ENCODE peak calls at places on chromosomes 2 and 18, in five cellular contexts. One of them, this sample, is unnamed.
A peak's percentile ranks its signal among the peaks of the same experiment; 100 is the strongest.

GRCh38 chr18:36544036-36544725 is 246.7 kb downstream of the FHOD3 start:
- DNase-seq in lung: no peak
- DNase-seq in neural crest cell: no peak
- DNase-seq in fibroblast of lung: no peak
- DNase-seq in kidney: peak; percentile 91
- DNase-seq in this sample: peak; percentile 89

GRCh38 chr2:20599001-20599600 is 51.8 kb downstream of the HS1BP3 start:
- DNase-seq in lung: no peak
- DNase-seq in neural crest cell: no peak
- DNase-seq in fibroblast of lung: no peak
- DNase-seq in kidney: peak; percentile 89
- DNase-seq in this sample: peak; percentile 72

GRCh38 chr2:145961846-145962245 is 1441.9 kb upstream of the ZEB2 start:
- DNase-seq in lung: no peak
- DNase-seq in neural crest cell: no peak
- DNase-seq in fibroblast of lung: peak; percentile 5
- DNase-seq in kidney: no peak
- DNase-seq in this sample: no peak

GRCh38 chr2:120134263-120134662 is 88.9 kb downstream of the TMEM185B start:
- DNase-seq in lung: no peak
- DNase-seq in neural crest cell: no peak
- DNase-seq in fibroblast of lung: peak; percentile 90
- DNase-seq in kidney: no peak
- DNase-seq in this sample: no peak

GRCh38 chr18:80041424-80041823 is 7.2 kb downstream of the RBFA start:
- DNase-seq in lung: no peak
- DNase-seq in neural crest cell: no peak
- DNase-seq in fibroblast of lung: no peak
- DNase-seq in kidney: no peak
- DNase-seq in this sample: no peak

GRCh38 chr2:23976883-23977282 is 33.0 kb upstream of the MFSD2B start:
- DNase-seq in lung: no peak
- DNase-seq in neural crest cell: no peak
- DNase-seq in fibroblast of lung: no peak
- DNase-seq in kidney: no peak
- DNase-seq in this sample: no peak

GRCh38 chr2:121078869-121079268 is 206.1 kb downstream of the TFCP2L1 start:
- DNase-seq in lung: no peak
- DNase-seq in neural crest cell: no peak
- DNase-seq in fibroblast of lung: no peak
- DNase-seq in kidney: no peak
- DNase-seq in this sample: no peak

GRCh38 chr2:109365131-109365530 is 236.1 kb downstream of the SH3RF3 start:
- DNase-seq in lung: no peak
- DNase-seq in neural crest cell: no peak
- DNase-seq in fibroblast of lung: no peak
- DNase-seq in kidney: no peak
- DNase-seq in this sample: no peak

GRCh38 chr2:48114256-48114655 is 208.0 kb upstream of the FBXO11 start:
- DNase-seq in lung: no peak
- DNase-seq in neural crest cell: no peak
- DNase-seq in fibroblast of lung: peak; percentile 92
- DNase-seq in kidney: no peak
- DNase-seq in this sample: no peak

GRCh38 chr18:74803769-74804168 is 206.1 kb downstream of the ZNF407 start:
- DNase-seq in lung: no peak
- DNase-seq in neural crest cell: no peak
- DNase-seq in fibroblast of lung: peak; percentile 36
- DNase-seq in kidney: no peak
- DNase-seq in this sample: no peak

GRCh38 chr2:160245614-160246156 is 45.6 kb upstream of the ITGB6 start:
- DNase-seq in lung: no peak
- DNase-seq in neural crest cell: no peak
- DNase-seq in fibroblast of lung: no peak
- DNase-seq in kidney: no peak
- DNase-seq in this sample: peak; percentile 72

GRCh38 chr2:197706839-197707207 is 1.7 kb downstream of the MARS2 start:
- DNase-seq in lung: no peak
- DNase-seq in neural crest cell: no peak
- DNase-seq in fibroblast of lung: no peak
- DNase-seq in kidney: no peak
- DNase-seq in this sample: no peak

GRCh38 chr2:10497797-10498251 is 49.7 kb upstream of the ODC1 start:
- DNase-seq in lung: no peak
- DNase-seq in neural crest cell: no peak
- DNase-seq in fibroblast of lung: peak; percentile 66
- DNase-seq in kidney: peak; percentile 91
- DNase-seq in this sample: no peak

GRCh38 chr2:218406949-218407703 is 7.5 kb downstream of the CTDSP1 start:
- DNase-seq in lung: peak; percentile 68
- DNase-seq in neural crest cell: no peak
- DNase-seq in fibroblast of lung: peak; percentile 73
- DNase-seq in kidney: peak; percentile 89
- DNase-seq in this sample: peak; percentile 76